ENCODE peak calls at places on chromosome 17, in five cellular contexts. W, O, G, B and A are unnamed samples. For H3K4me1, the result is how much of the 10 kb centered on the place peaks cover.

GRCh38 chr17:30547778-30548177 is 70.6 kb downstream of the GOSR1 start:
- DNase-seq in W (no peak), O (peak), G (no peak), B (no peak), A (no peak)

GRCh38 chr17:4583796-4584124 is 569 bp upstream of the SMTNL2 start:
- DNase-seq in W (no peak), O (no peak), G (no peak), B (peak), A (peak)

GRCh38 chr17:57612202-57613071 is 132.7 kb downstream of the CCDC182 start:
- DNase-seq in W (no peak), O (no peak), G (no peak), B (no peak), A (no peak)

GRCh38 chr17:62927083-62927482 is 39.0 kb upstream of the TANC2 start:
- DNase-seq in W (no peak), O (no peak), G (no peak), B (no peak), A (no peak)

GRCh38 chr17:45222273-45222993 is 748 bp downstream of the FMNL1 start:
- DNase-seq in W (no peak), O (no peak), G (no peak), B (no peak), A (no peak)

GRCh38 chr17:37818689-37819088 is 73.8 kb upstream of the HNF1B start:
- DNase-seq in W (peak), O (no peak), G (no peak), B (no peak), A (no peak)

GRCh38 chr17:20721151-20721550 is 141.6 kb downstream of the CDRT15L2 start:
- DNase-seq in W (no peak), O (no peak), G (no peak), B (peak), A (no peak)

GRCh38 chr17:31512796-31513195 is 121.3 kb downstream of the RAB11FIP4 start:
- DNase-seq in W (no peak), O (no peak), G (no peak), B (no peak), A (no peak)

GRCh38 chr17:27245230-27245696 is 48.7 kb upstream of the WSB1 start:
- DNase-seq in W (peak), O (peak), G (peak), B (peak), A (peak)

GRCh38 chr17:79651266-79651665 is 40.4 kb upstream of the RBFOX3 start:
- DNase-seq in W (no peak), O (peak), G (no peak), B (no peak), A (no peak)

GRCh38 chr17:4247981-4248388 is 15.8 kb downstream of the ANKFY1 start:
- DNase-seq in W (no peak), O (no peak), G (no peak), B (no peak), A (no peak)

GRCh38 chr17:81706232-81706611 is 3.1 kb downstream of the MRPL12 start:
- DNase-seq in W (no peak), O (no peak), G (no peak), B (no peak), A (no peak)

GRCh38 chr17:69358688-69359596 is 32.0 kb upstream of the ABCA5 start:
- DNase-seq in W (no peak), O (no peak), G (no peak), B (no peak), A (no peak)

GRCh38 chr17:80498242-80498919 is 22.0 kb upstream of the NPTX1 start:
- DNase-seq in W (peak), O (peak), G (no peak), B (peak), A (peak)

GRCh38 chr17:82787081-82787848 is 35.4 kb downstream of the TBCD start:
- DNase-seq in W (no peak), O (peak), G (peak), B (no peak), A (peak)

GRCh38 chr17:7849185-7850117 is 5.4 kb upstream of the TMEM88 start:
- DNase-seq in W (no peak), O (no peak), G (peak), B (no peak), A (no peak)

GRCh38 chr17:57868775-57869598 is 19.1 kb upstream of the MRPS23 start:
- DNase-seq in W (no peak), O (no peak), G (peak), B (no peak), A (no peak)

GRCh38 chr17:58083491-58084316 is 485 bp downstream of the DYNLL2 start:
- DNase-seq in W (peak), O (no peak), G (peak), B (peak), A (peak)

GRCh38 chr17:32903774-32904673 is 23.9 kb upstream of the TMEM98 start:
- DNase-seq in W (no peak), O (no peak), G (no peak), B (no peak), A (no peak)

GRCh38 chr17:11300738-11301137 is 59.7 kb downstream of the SHISA6 start:
- DNase-seq in W (no peak), O (peak), G (no peak), B (no peak), A (no peak)

GRCh38 chr17:81652901-81653771 is 3.2 kb downstream of the PDE6G start:
- DNase-seq in W (no peak), O (no peak), G (no peak), B (peak), A (no peak)

GRCh38 chr17:59001158-59001814 is 105.4 kb downstream of the TRIM37 start:
- DNase-seq in W (peak), O (peak), G (no peak), B (peak), A (peak)

GRCh38 chr17:58305626-58306025 is 23.0 kb downstream of the TSPOAP1 start:
- DNase-seq in W (no peak), O (no peak), G (peak), B (no peak), A (no peak)

GRCh38 chr17:15247891-15248529 is 17.1 kb downstream of the PMP22 start:
- DNase-seq in W (no peak), O (peak), G (no peak), B (no peak), A (no peak)

GRCh38 chr17:11618861-11619566 is 20.7 kb downstream of the DNAH9 start:
- DNase-seq in W (no peak), O (no peak), G (peak), B (no peak), A (no peak)

GRCh38 chr17:49707246-49707607 is 537 bp downstream of the SLC35B1 start:
- DNase-seq in W (no peak), O (no peak), G (no peak), B (no peak), A (no peak)

GRCh38 chr17:74332017-74332650 is 6.1 kb downstream of the KIF19 start:
- DNase-seq in W (no peak), O (no peak), G (no peak), B (no peak), A (no peak)

GRCh38 chr17:74152591-74153455 is 50.7 kb upstream of the RPL38 start:
- DNase-seq in W (no peak), O (no peak), G (no peak), B (peak), A (no peak)

GRCh38 chr17:50279181-50279526 is 4.9 kb downstream of the TMEM92 start:
- DNase-seq in W (peak), O (no peak), G (no peak), B (no peak), A (no peak)

GRCh38 chr17:40333781-40334453 is 24.9 kb downstream of the RARA start:
- DNase-seq in W (no peak), O (no peak), G (no peak), B (no peak), A (peak)
- H3K4me1 ChIP-seq in W (under half), O (under half), G (under half), B (under half), A (half or more)

DNA sequence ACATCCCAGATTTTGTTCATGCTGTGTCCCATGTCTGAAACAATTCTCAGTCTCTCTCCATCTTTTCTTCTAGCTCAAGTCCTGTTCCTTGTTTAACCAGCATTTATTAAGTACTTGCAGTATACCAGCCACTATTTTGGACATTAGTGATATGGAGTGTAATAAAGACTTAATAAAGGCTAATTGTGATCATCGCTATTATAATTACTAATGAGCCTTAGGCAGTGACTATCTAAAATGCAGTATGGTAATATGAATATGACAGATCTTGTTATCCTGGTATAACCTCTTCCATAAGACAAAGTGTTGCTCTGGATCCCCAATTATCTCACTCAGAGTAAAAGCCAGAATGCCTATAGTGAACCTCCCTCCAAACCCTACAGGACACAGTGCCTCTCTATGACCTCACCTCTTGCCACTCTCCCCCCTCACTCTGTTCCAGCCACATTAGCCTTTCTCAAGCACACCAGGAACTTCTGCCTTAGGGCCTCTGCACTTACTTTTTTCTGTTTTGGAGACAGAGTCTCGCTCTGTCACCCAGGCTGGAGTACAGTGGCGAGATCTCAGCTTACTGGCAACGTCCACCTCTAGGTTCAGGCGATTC is 1.8 kb upstream of the FLOT2 start:
- DNase-seq in W (no peak), O (no peak), G (no peak), B (no peak), A (no peak)
- H3K4me1 ChIP-seq in W (under half), O (under half), G (under half), B (under half), A (under half)

DNA sequence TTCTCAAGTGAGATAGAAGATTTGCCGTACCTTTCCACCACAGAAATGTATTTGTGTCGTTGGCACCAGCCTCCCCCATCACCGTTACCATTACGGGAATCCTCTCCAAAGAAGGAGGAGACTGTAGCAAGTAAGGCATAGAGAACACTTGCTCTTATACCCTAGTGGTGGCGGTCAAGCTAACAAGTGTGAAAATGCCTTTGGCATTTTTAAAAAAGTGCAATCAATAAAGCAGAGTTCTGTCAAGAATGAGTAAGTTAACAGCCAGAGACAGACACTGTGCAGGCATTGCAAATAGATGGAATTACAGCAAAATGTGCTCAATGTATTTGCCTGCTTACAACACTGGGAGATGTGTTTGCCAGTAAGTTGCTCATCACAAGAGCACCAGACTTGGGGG is 7.7 kb downstream of the MSL1 start:
- DNase-seq in W (no peak), O (no peak), G (no peak), B (no peak), A (no peak)
- H3K4me1 ChIP-seq in W (under half), O (under half), G (under half), B (under half), A (under half)

GRCh38 chr17:2395258-2396170 is 5.3 kb downstream of the MNT start:
- DNase-seq in W (peak), O (no peak), G (peak), B (peak), A (no peak)
- H3K4me1 ChIP-seq in W (under half), O (under half), G (under half), B (under half), A (half or more)

DNA sequence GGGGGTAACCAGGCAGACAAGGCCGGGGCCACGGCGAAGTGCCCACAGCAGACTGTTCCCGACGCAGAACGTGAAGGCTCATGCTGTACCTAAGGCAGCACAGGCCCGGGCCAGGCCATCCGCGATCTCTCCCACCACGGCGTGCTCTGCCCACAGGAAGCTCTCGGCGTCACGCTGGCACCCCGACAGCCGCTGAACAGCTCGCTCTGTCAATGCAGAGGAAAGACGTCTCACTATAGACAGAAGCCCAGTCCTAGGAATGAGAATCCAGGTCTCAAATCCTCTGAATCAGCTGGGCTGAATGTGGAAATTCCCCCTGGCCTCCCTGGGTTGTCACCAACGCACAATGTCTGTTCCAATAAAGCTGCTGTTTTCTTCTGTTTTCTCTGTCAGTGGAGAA is 21.4 kb downstream of the SERPINF1 start:
- DNase-seq in W (no peak), O (no peak), G (peak), B (peak), A (peak)
- H3K4me1 ChIP-seq in W (under half), O (under half), G (under half), B (under half), A (half or more)